ENCODE peak calls at places on chromosomes 5 and 9, in eight cellular contexts. One of them, this sample, is unnamed.

GRCh38 chr5:56110646-56111403 is 116.1 kb upstream of the IL6ST start:
- DNase-seq in A549: no peak
- DNase-seq in NB4: no peak
- DNase-seq in gastrocnemius medialis: no peak
- DNase-seq in CD8-positive, alpha-beta memory T cell: no peak
- DNase-seq in astrocyte: peak; percentile 56
- DNase-seq in mammary epithelial cell: no peak
- DNase-seq in fibroblast of mammary gland: no peak
- DNase-seq in this sample: no peak

GRCh38 chr9:18338042-18338441 is 135.9 kb upstream of the ADAMTSL1 start:
- DNase-seq in astrocyte: peak; percentile 83
- DNase-seq in gastrocnemius medialis: no peak
- DNase-seq in mammary epithelial cell: no peak
- DNase-seq in CD8-positive, alpha-beta memory T cell: no peak
- DNase-seq in fibroblast of mammary gland: peak; percentile 7
- DNase-seq in A549: no peak
- DNase-seq in NB4: no peak
- DNase-seq in this sample: no peak

GRCh38 chr5:102700916-102701315 is 54.2 kb upstream of the PAM start:
- DNase-seq in NB4: peak; percentile 16
- DNase-seq in fibroblast of mammary gland: no peak
- DNase-seq in CD8-positive, alpha-beta memory T cell: no peak
- DNase-seq in A549: no peak
- DNase-seq in astrocyte: no peak
- DNase-seq in mammary epithelial cell: no peak
- DNase-seq in gastrocnemius medialis: no peak
- DNase-seq in this sample: no peak

GRCh38 chr9:95852059-95853032 is 23.1 kb upstream of the ERCC6L2 start:
- DNase-seq in mammary epithelial cell: peak; percentile 64
- DNase-seq in CD8-positive, alpha-beta memory T cell: no peak
- DNase-seq in A549: peak; percentile 10
- DNase-seq in NB4: peak; percentile 23
- DNase-seq in fibroblast of mammary gland: peak; percentile 78
- DNase-seq in astrocyte: peak; percentile 77
- DNase-seq in gastrocnemius medialis: no peak
- DNase-seq in this sample: peak; percentile 15

GRCh38 chr5:66239034-66239433 is 94.9 kb downstream of the SREK1 start:
- DNase-seq in fibroblast of mammary gland: no peak
- DNase-seq in A549: peak; percentile 27
- DNase-seq in astrocyte: no peak
- DNase-seq in mammary epithelial cell: peak; percentile 32
- DNase-seq in CD8-positive, alpha-beta memory T cell: no peak
- DNase-seq in NB4: no peak
- DNase-seq in gastrocnemius medialis: no peak
- DNase-seq in this sample: no peak

GRCh38 chr9:87063883-87064282 is 116.6 kb upstream of the GAS1 start:
- DNase-seq in astrocyte: peak; percentile 62
- DNase-seq in gastrocnemius medialis: no peak
- DNase-seq in fibroblast of mammary gland: peak; percentile 80
- DNase-seq in CD8-positive, alpha-beta memory T cell: no peak
- DNase-seq in mammary epithelial cell: peak; percentile 66
- DNase-seq in A549: no peak
- DNase-seq in NB4: no peak
- DNase-seq in this sample: no peak

GRCh38 chr5:177086918-177087706 is 397 bp downstream of the FGFR4 start:
- DNase-seq in CD8-positive, alpha-beta memory T cell: peak; percentile 76
- DNase-seq in gastrocnemius medialis: no peak
- DNase-seq in mammary epithelial cell: peak; percentile 14
- DNase-seq in A549: peak; percentile 92
- DNase-seq in NB4: peak; percentile 65
- DNase-seq in fibroblast of mammary gland: no peak
- DNase-seq in astrocyte: no peak
- DNase-seq in this sample: no peak

GRCh38 chr5:55540525-55540924 is 5.8 kb upstream of the PLPP1 start:
- DNase-seq in NB4: no peak
- DNase-seq in fibroblast of mammary gland: no peak
- DNase-seq in gastrocnemius medialis: no peak
- DNase-seq in astrocyte: no peak
- DNase-seq in mammary epithelial cell: no peak
- DNase-seq in CD8-positive, alpha-beta memory T cell: no peak
- DNase-seq in A549: no peak
- DNase-seq in this sample: no peak

GRCh38 chr5:137206030-137206715 is 293.0 kb downstream of the SPOCK1 start:
- DNase-seq in gastrocnemius medialis: no peak
- DNase-seq in mammary epithelial cell: peak; percentile 27
- DNase-seq in astrocyte: peak; percentile 82
- DNase-seq in A549: no peak
- DNase-seq in fibroblast of mammary gland: peak; percentile 16
- DNase-seq in NB4: no peak
- DNase-seq in CD8-positive, alpha-beta memory T cell: no peak
- DNase-seq in this sample: no peak

GRCh38 chr5:172102913-172103629 is 85.0 kb downstream of the STK10 start:
- DNase-seq in NB4: no peak
- DNase-seq in mammary epithelial cell: peak; percentile 94
- DNase-seq in CD8-positive, alpha-beta memory T cell: no peak
- DNase-seq in astrocyte: peak; percentile 98
- DNase-seq in gastrocnemius medialis: no peak
- DNase-seq in A549: peak; percentile 71
- DNase-seq in fibroblast of mammary gland: peak; percentile 95
- DNase-seq in this sample: peak; percentile 81

GRCh38 chr9:107462691-107463090 is 26.9 kb downstream of the KLF4 start:
- DNase-seq in CD8-positive, alpha-beta memory T cell: no peak
- DNase-seq in A549: no peak
- DNase-seq in NB4: no peak
- DNase-seq in astrocyte: peak; percentile 7
- DNase-seq in mammary epithelial cell: peak; percentile 44
- DNase-seq in gastrocnemius medialis: no peak
- DNase-seq in fibroblast of mammary gland: peak; percentile 56
- DNase-seq in this sample: no peak

GRCh38 chr5:147893820-147894219 is 12.5 kb downstream of the C5orf46 start:
- DNase-seq in CD8-positive, alpha-beta memory T cell: no peak
- DNase-seq in astrocyte: peak; percentile 72
- DNase-seq in A549: no peak
- DNase-seq in fibroblast of mammary gland: no peak
- DNase-seq in mammary epithelial cell: peak; percentile 33
- DNase-seq in gastrocnemius medialis: no peak
- DNase-seq in NB4: no peak
- DNase-seq in this sample: no peak

GRCh38 chr5:93572773-93573626 is 8.0 kb downstream of the NR2F1-AS1 start:
- DNase-seq in A549: no peak
- DNase-seq in NB4: peak; percentile 37
- DNase-seq in mammary epithelial cell: peak; percentile 29
- DNase-seq in gastrocnemius medialis: no peak
- DNase-seq in CD8-positive, alpha-beta memory T cell: no peak
- DNase-seq in astrocyte: peak; percentile 73
- DNase-seq in fibroblast of mammary gland: no peak
- DNase-seq in this sample: no peak

GRCh38 chr5:93574041-93574938 is 6.7 kb downstream of the NR2F1-AS1 start:
- DNase-seq in astrocyte: no peak
- DNase-seq in gastrocnemius medialis: no peak
- DNase-seq in fibroblast of mammary gland: no peak
- DNase-seq in NB4: no peak
- DNase-seq in CD8-positive, alpha-beta memory T cell: no peak
- DNase-seq in A549: no peak
- DNase-seq in mammary epithelial cell: no peak
- DNase-seq in this sample: no peak

GRCh38 chr5:93572101-93572772 is 8.8 kb downstream of the NR2F1-AS1 start:
- DNase-seq in fibroblast of mammary gland: no peak
- DNase-seq in CD8-positive, alpha-beta memory T cell: no peak
- DNase-seq in mammary epithelial cell: no peak
- DNase-seq in gastrocnemius medialis: no peak
- DNase-seq in NB4: no peak
- DNase-seq in astrocyte: no peak
- DNase-seq in A549: no peak
- DNase-seq in this sample: no peak

GRCh38 chr5:93574939-93575241 is 6.1 kb downstream of the NR2F1-AS1 start:
- DNase-seq in CD8-positive, alpha-beta memory T cell: no peak
- DNase-seq in astrocyte: no peak
- DNase-seq in fibroblast of mammary gland: no peak
- DNase-seq in mammary epithelial cell: no peak
- DNase-seq in gastrocnemius medialis: no peak
- DNase-seq in A549: no peak
- DNase-seq in NB4: no peak
- DNase-seq in this sample: no peak

DNA sequence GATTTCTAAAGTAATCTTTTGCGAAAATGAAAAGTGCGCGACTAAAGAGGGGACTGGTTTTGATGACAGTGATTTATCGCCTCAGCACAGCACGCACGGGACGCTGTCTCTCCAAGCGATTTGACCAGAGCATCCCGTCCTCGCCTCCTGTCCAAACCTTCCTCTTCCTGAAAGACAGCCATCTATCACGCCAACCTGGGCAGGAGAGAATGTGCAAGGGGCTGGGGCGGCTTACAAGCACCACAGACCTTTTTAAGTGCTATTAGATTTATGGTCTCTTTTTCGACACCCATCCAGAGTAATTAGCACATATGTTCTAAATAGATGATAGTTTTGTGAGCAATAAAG is 7.4 kb downstream of the NR2F1-AS1 start:
- DNase-seq in mammary epithelial cell: no peak
- DNase-seq in astrocyte: no peak
- DNase-seq in fibroblast of mammary gland: no peak
- DNase-seq in NB4: no peak
- DNase-seq in A549: no peak
- DNase-seq in gastrocnemius medialis: no peak
- DNase-seq in CD8-positive, alpha-beta memory T cell: no peak
- DNase-seq in this sample: no peak
- H3K4me3 ChIP-seq in mammary epithelial cell: no peak overlapping the region
- H3K4me3 ChIP-seq in astrocyte: peak overlapping the region; percentile 50
- H3K4me3 ChIP-seq in fibroblast of mammary gland: no peak overlapping the region
- H3K4me3 ChIP-seq in NB4: no peak overlapping the region
- H3K4me3 ChIP-seq in A549: no peak overlapping the region
- H3K4me3 ChIP-seq in gastrocnemius medialis: no peak overlapping the region
- H3K4me3 ChIP-seq in CD8-positive, alpha-beta memory T cell: no peak overlapping the region
- H3K4me3 ChIP-seq in this sample: no peak overlapping the region

GRCh38 chr9:98191615-98192502 is 578 bp downstream of the CORO2A start:
- DNase-seq in A549: no peak
- DNase-seq in mammary epithelial cell: peak; percentile 49
- DNase-seq in CD8-positive, alpha-beta memory T cell: peak; percentile 46
- DNase-seq in astrocyte: no peak
- DNase-seq in fibroblast of mammary gland: no peak
- DNase-seq in NB4: peak; percentile 57
- DNase-seq in gastrocnemius medialis: no peak
- DNase-seq in this sample: no peak

GRCh38 chr9:98192503-98193335 is at the start of gene CORO2A:
- DNase-seq in NB4: peak; percentile 85
- DNase-seq in A549: peak; percentile 80
- DNase-seq in fibroblast of mammary gland: peak; percentile 55
- DNase-seq in mammary epithelial cell: peak; percentile 83
- DNase-seq in astrocyte: peak; percentile 50
- DNase-seq in gastrocnemius medialis: no peak
- DNase-seq in CD8-positive, alpha-beta memory T cell: peak; percentile 58
- DNase-seq in this sample: peak; percentile 7

GRCh38 chr9:98190757-98191105 is 1.7 kb downstream of the CORO2A start:
- DNase-seq in gastrocnemius medialis: no peak
- DNase-seq in CD8-positive, alpha-beta memory T cell: no peak
- DNase-seq in NB4: no peak
- DNase-seq in mammary epithelial cell: no peak
- DNase-seq in fibroblast of mammary gland: no peak
- DNase-seq in astrocyte: no peak
- DNase-seq in A549: no peak
- DNase-seq in this sample: no peak

GRCh38 chr9:98189412-98189811 is 3.0 kb downstream of the CORO2A start:
- DNase-seq in A549: no peak
- DNase-seq in NB4: no peak
- DNase-seq in gastrocnemius medialis: no peak
- DNase-seq in mammary epithelial cell: no peak
- DNase-seq in astrocyte: no peak
- DNase-seq in fibroblast of mammary gland: no peak
- DNase-seq in CD8-positive, alpha-beta memory T cell: no peak
- DNase-seq in this sample: no peak

GRCh38 chr9:98191210-98191609 is 1.2 kb downstream of the CORO2A start:
- DNase-seq in mammary epithelial cell: no peak
- DNase-seq in fibroblast of mammary gland: no peak
- DNase-seq in astrocyte: no peak
- DNase-seq in CD8-positive, alpha-beta memory T cell: no peak
- DNase-seq in gastrocnemius medialis: no peak
- DNase-seq in NB4: no peak
- DNase-seq in A549: no peak
- DNase-seq in this sample: no peak
- H3K4me3 ChIP-seq in mammary epithelial cell: peak overlapping the region; percentile 70
- H3K4me3 ChIP-seq in fibroblast of mammary gland: no peak overlapping the region
- H3K4me3 ChIP-seq in astrocyte: no peak overlapping the region
- H3K4me3 ChIP-seq in CD8-positive, alpha-beta memory T cell: peak overlapping the region; percentile 71
- H3K4me3 ChIP-seq in gastrocnemius medialis: no peak overlapping the region
- H3K4me3 ChIP-seq in NB4: peak overlapping the region; percentile 36
- H3K4me3 ChIP-seq in A549: no peak overlapping the region
- H3K4me3 ChIP-seq in this sample: no peak overlapping the region

DNA sequence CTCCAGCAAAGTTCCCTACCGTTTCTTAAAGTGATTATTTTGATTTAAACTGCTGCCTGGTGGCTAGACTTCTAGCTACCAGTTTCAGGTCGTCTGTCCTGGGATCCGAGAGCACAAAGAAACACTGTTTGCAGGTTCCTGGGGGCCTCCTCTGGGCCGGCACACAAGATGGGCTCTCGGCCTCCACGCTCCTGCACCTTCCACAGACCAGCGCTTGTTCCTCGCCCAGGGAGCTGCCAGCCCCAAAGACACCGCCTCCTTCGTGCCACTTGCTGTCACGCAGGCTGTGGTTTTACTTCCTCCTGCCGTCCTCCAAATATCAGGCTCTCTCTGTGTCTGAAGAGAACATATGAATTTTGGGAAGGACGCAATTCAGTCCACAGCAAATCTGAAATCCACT is 105.9 kb downstream of the ROR2 start:
- DNase-seq in gastrocnemius medialis: peak; percentile 23
- DNase-seq in fibroblast of mammary gland: no peak
- DNase-seq in CD8-positive, alpha-beta memory T cell: no peak
- DNase-seq in A549: no peak
- DNase-seq in mammary epithelial cell: no peak
- DNase-seq in astrocyte: no peak
- DNase-seq in NB4: peak; percentile 39
- DNase-seq in this sample: no peak
- H3K4me3 ChIP-seq in gastrocnemius medialis: no peak overlapping the region
- H3K4me3 ChIP-seq in fibroblast of mammary gland: no peak overlapping the region
- H3K4me3 ChIP-seq in CD8-positive, alpha-beta memory T cell: no peak overlapping the region
- H3K4me3 ChIP-seq in A549: no peak overlapping the region
- H3K4me3 ChIP-seq in mammary epithelial cell: no peak overlapping the region
- H3K4me3 ChIP-seq in astrocyte: no peak overlapping the region
- H3K4me3 ChIP-seq in NB4: no peak overlapping the region
- H3K4me3 ChIP-seq in this sample: no peak overlapping the region

DNA sequence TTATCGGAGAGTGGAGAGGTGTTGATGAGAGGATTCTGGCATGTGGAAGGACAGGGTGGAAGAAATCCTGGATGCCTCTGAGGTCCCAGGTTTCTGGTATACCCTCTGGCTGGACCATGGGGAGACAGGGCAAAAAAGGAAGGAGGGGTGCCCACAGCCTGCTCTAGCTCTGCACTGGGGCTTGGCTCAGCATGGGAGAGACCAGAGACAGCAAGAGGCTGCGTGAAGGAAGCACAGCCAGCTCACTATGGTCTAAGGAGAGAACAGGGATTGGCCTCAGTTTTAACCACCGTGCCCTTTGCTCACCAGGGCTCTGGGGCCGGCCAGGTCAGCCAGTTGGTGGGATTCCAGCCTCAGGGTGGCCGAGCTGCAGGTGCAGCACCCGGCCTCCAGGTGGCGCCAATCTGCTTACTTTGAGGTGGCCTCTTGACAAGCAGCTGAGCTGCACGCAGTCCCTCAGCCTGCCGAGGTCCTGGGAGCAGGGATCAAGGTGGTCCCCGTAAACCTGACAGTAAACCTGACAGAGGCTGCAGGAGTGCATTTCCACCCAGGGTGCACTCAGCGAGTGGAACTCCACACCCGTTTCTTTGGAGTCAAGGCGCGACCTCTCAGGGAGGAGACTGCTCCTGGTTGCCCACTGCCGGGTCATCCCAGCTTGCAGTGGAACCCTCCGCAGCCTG is 25.0 kb upstream of the SPTLC1 start:
- DNase-seq in astrocyte: no peak
- DNase-seq in NB4: peak; percentile 78
- DNase-seq in gastrocnemius medialis: peak; percentile 44
- DNase-seq in mammary epithelial cell: peak; percentile 52
- DNase-seq in fibroblast of mammary gland: peak; percentile 71
- DNase-seq in CD8-positive, alpha-beta memory T cell: peak; percentile 60
- DNase-seq in A549: peak; percentile 73
- DNase-seq in this sample: no peak
- H3K4me3 ChIP-seq in astrocyte: no peak overlapping the region
- H3K4me3 ChIP-seq in NB4: no peak overlapping the region
- H3K4me3 ChIP-seq in gastrocnemius medialis: peak overlapping the region; percentile 40
- H3K4me3 ChIP-seq in mammary epithelial cell: no peak overlapping the region
- H3K4me3 ChIP-seq in fibroblast of mammary gland: no peak overlapping the region
- H3K4me3 ChIP-seq in CD8-positive, alpha-beta memory T cell: no peak overlapping the region
- H3K4me3 ChIP-seq in A549: no peak overlapping the region
- H3K4me3 ChIP-seq in this sample: peak overlapping the region; percentile 86

This sample was measured in AG04450.